ENCODE peak calls at places on chromosomes 3 and 15, in four cellular contexts. M, W, G and E are unnamed samples.
A peak's percentile ranks its signal among the peaks of the same experiment; 100 is the strongest.

GRCh38 chr15:53918180-53919079 is 59.8 kb upstream of the UNC13C start:
- DNase-seq in M (no peak), W (no peak), G (no peak), E (no peak)

GRCh38 chr3:56251343-56251945 is 216.8 kb downstream of the ERC2 start:
- DNase-seq in M (no peak), W (peak; percentile 24), G (peak; percentile 57), E (no peak)

GRCh38 chr3:136516095-136516494 is 236.1 kb downstream of the STAG1 start:
- DNase-seq in M (no peak), W (no peak), G (no peak), E (no peak)

GRCh38 chr15:28125673-28126651 is 26.8 kb upstream of the OCA2 start:
- DNase-seq in M (no peak), W (peak; percentile 33), G (peak; percentile 61), E (no peak)

GRCh38 chr3:164233951-164234350 is 844.3 kb downstream of the SI start:
- DNase-seq in M (no peak), W (no peak), G (no peak), E (no peak)

GRCh38 chr3:194367992-194368841 is 1.3 kb downstream of the LRRC15 start:
- DNase-seq in M (no peak), W (no peak), G (peak; percentile 74), E (no peak)

GRCh38 chr3:194218646-194219453 is 82.9 kb downstream of the HES1 start:
- DNase-seq in M (no peak), W (no peak), G (no peak), E (no peak)

GRCh38 chr15:76987896-76988860 is 6.7 kb upstream of the PSTPIP1 start:
- DNase-seq in M (peak; percentile 82), W (no peak), G (no peak), E (peak; percentile 89)

GRCh38 chr3:14369675-14370669 is 32.4 kb upstream of the SLC6A6 start:
- DNase-seq in M (peak; percentile 65), W (peak; percentile 61), G (no peak), E (no peak)

GRCh38 chr15:58069008-58069407 is 3.5 kb upstream of the ALDH1A2 start:
- DNase-seq in M (no peak), W (no peak), G (no peak), E (no peak)

GRCh38 chr3:177338697-177339219 is 141.5 kb upstream of the TBL1XR1 start:
- DNase-seq in M (no peak), W (no peak), G (no peak), E (no peak)

GRCh38 chr3:51389423-51390183 is 1.5 kb upstream of the RBM15B start:
- DNase-seq in M (peak; percentile 62), W (no peak), G (peak; percentile 84), E (peak; percentile 84)

GRCh38 chr15:42157981-42158765 is 1.7 kb upstream of the PLA2G4F start:
- DNase-seq in M (no peak), W (no peak), G (no peak), E (no peak)

GRCh38 chr3:157572559-157573270 is 69.5 kb upstream of the VEPH1 start:
- DNase-seq in M (no peak), W (peak; percentile 50), G (peak; percentile 55), E (no peak)

GRCh38 chr15:75669191-75669878 is 21.6 kb downstream of the SNX33 start:
- DNase-seq in M (peak; percentile 43), W (peak; percentile 86), G (no peak), E (no peak)

GRCh38 chr15:79257454-79257853 is 25.1 kb upstream of the ANKRD34C start:
- DNase-seq in M (no peak), W (no peak), G (no peak), E (no peak)

GRCh38 chr15:33064878-33065277 is 129.6 kb downstream of the FMN1 start:
- DNase-seq in M (no peak), W (no peak), G (no peak), E (no peak)

GRCh38 chr3:149227591-149228268 is 6.1 kb upstream of the CP start:
- DNase-seq in M (no peak), W (no peak), G (no peak), E (no peak)

GRCh38 chr3:104673981-104674380 is 692.7 kb upstream of the ALCAM start:
- DNase-seq in M (no peak), W (no peak), G (no peak), E (no peak)

GRCh38 chr3:141485578-141486415 is 1.0 kb upstream of the RASA2 start:
- DNase-seq in M (peak; percentile 32), W (peak; percentile 12), G (no peak), E (peak; percentile 76)

GRCh38 chr3:123760817-123761216 is 123.3 kb downstream of the MYLK start:
- DNase-seq in M (no peak), W (no peak), G (no peak), E (no peak)

GRCh38 chr3:32326791-32327190 is 64.9 kb upstream of the CMTM7 start:
- DNase-seq in M (no peak), W (no peak), G (no peak), E (no peak)

GRCh38 chr3:105676621-105677300 is 192.1 kb downstream of the CBLB start:
- DNase-seq in M (no peak), W (no peak), G (no peak), E (no peak)

GRCh38 chr3:169106662-169107061 is 556.9 kb downstream of the MECOM start:
- DNase-seq in M (no peak), W (no peak), G (no peak), E (no peak)

GRCh38 chr15:88664151-88664778 is 25.4 kb downstream of the ISG20 start:
- DNase-seq in M (no peak), W (no peak), G (no peak), E (no peak)

GRCh38 chr3:171676600-171677175 is 133.6 kb downstream of the PLD1 start:
- DNase-seq in M (no peak), W (no peak), G (no peak), E (peak; percentile 76)

GRCh38 chr3:116103868-116104530 is 341.3 kb downstream of the LSAMP start:
- DNase-seq in M (no peak), W (no peak), G (peak; percentile 50), E (no peak)

GRCh38 chr3:102006812-102007485 is 157.6 kb downstream of the NFKBIZ start:
- DNase-seq in M (peak; percentile 82), W (no peak), G (no peak), E (no peak)

GRCh38 chr3:180594631-180595348 is 7.2 kb upstream of the TTC14 start:
- DNase-seq in M (no peak), W (peak; percentile 22), G (peak; percentile 39), E (no peak)

GRCh38 chr15:75097939-75098338 is 74.5 kb downstream of the PPCDC start:
- DNase-seq in M (no peak), W (no peak), G (no peak), E (no peak)

GRCh38 chr15:68681836-68682235 is 103.0 kb downstream of the CORO2B start:
- DNase-seq in M (no peak), W (no peak), G (no peak), E (no peak)

GRCh38 chr3:172678068-172678467 is 32.8 kb downstream of the NCEH1 start:
- DNase-seq in M (no peak), W (no peak), G (no peak), E (no peak)

GRCh38 chr3:133575121-133575520 is 1.6 kb downstream of the CDV3 start:
- DNase-seq in M (no peak), W (no peak), G (no peak), E (no peak)

GRCh38 chr3:183484676-183485075 is 56.3 kb upstream of the MCF2L2 start:
- DNase-seq in M (no peak), W (no peak), G (no peak), E (no peak)
- H3K27ac ChIP-seq in M (peak overlapping the region; percentile 74), W (no peak overlapping the region), G (no peak overlapping the region), E (peak overlapping the region; percentile 17)

DNA sequence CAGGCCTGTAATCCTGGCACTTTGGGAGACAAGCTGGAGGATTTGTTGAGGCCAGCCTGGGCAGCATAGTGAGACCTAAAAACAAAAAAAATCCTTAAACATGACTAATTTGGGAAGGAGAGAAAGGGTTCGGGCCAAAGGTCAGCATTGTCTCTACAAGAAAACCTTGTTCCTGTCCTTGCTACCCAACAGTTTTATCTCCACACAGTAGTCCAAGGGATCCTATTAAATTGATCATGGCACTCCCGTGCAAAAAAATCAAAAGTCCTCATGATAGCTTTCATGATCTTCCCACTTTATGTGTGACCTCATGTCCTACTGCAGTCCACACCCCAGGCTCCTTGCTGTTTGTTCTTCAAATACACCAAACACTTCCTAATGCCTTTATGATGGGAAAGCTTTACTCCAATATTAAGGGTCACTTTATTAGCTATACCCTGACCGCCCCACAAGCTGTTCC is 4.2 kb downstream of the RPL15 start:
- DNase-seq in M (no peak), W (no peak), G (no peak), E (no peak)
- TF ChIP-seq POLR2AphosphoS5 in M (no peak), W (peak; percentile 67), G (peak; percentile 71), E (no peak)

GRCh38 chr15:66966256-66966655 is 99.1 kb upstream of the SMAD3 start:
- DNase-seq in M (no peak), W (peak; percentile 15), G (no peak), E (no peak)
- TF ChIP-seq CTCF in M (no peak), W (peak; percentile 61), G (peak; percentile 41), E (peak; percentile 21)

GRCh38 chr3:57646723-57647122 is 46.2 kb downstream of the DENND6A start:
- DNase-seq in M (no peak), W (peak; percentile 3), G (peak; percentile 11), E (no peak)

GRCh38 chr3:57652203-57652602 is 40.7 kb downstream of the DENND6A start:
- DNase-seq in M (no peak), W (no peak), G (no peak), E (no peak)

GRCh38 chr3:57647292-57647940 is 45.5 kb downstream of the DENND6A start:
- DNase-seq in M (no peak), W (no peak), G (no peak), E (no peak)
- H3K27ac ChIP-seq in M (no peak overlapping the region), W (no peak overlapping the region), G (no peak overlapping the region), E (no peak overlapping the region)